ENCODE peak calls at places on chromosomes 7 and 10, in five cellular contexts. One of them, this sample, is unnamed.

GRCh38 chr7:42015413-42015698 is 221.7 kb downstream of the GLI3 start:
- DNase-seq in fibroblast of lung: no peak
- DNase-seq in Kasumi-1: no peak
- DNase-seq in non-pigmented ciliary epithelial cell: no peak
- DNase-seq in AG04450: no peak
- DNase-seq in this sample: no peak

GRCh38 chr10:132883391-132883881 is 58.9 kb downstream of the CFAP46 start:
- DNase-seq in fibroblast of lung: no peak
- DNase-seq in Kasumi-1: no peak
- DNase-seq in non-pigmented ciliary epithelial cell: no peak
- DNase-seq in AG04450: no peak
- DNase-seq in this sample: no peak

GRCh38 chr10:105706281-105707026 is 1065.4 kb downstream of the SORCS3 start:
- DNase-seq in fibroblast of lung: no peak
- DNase-seq in Kasumi-1: no peak
- DNase-seq in non-pigmented ciliary epithelial cell: no peak
- DNase-seq in AG04450: no peak
- DNase-seq in this sample: no peak

GRCh38 chr7:133784421-133785045 is 342.6 kb upstream of the LRGUK start:
- DNase-seq in fibroblast of lung: no peak
- DNase-seq in Kasumi-1: no peak
- DNase-seq in non-pigmented ciliary epithelial cell: no peak
- DNase-seq in AG04450: no peak
- DNase-seq in this sample: no peak

GRCh38 chr7:74343281-74344127 is 54.3 kb downstream of the CLIP2 start:
- DNase-seq in fibroblast of lung: peak
- DNase-seq in Kasumi-1: peak
- DNase-seq in non-pigmented ciliary epithelial cell: peak
- DNase-seq in AG04450: no peak
- DNase-seq in this sample: no peak

GRCh38 chr10:29470355-29470705 is 164.4 kb downstream of the SVIL start:
- DNase-seq in fibroblast of lung: no peak
- DNase-seq in Kasumi-1: no peak
- DNase-seq in non-pigmented ciliary epithelial cell: no peak
- DNase-seq in AG04450: no peak
- DNase-seq in this sample: no peak

GRCh38 chr10:6530211-6530840 is 49.8 kb downstream of the PRKCQ start:
- DNase-seq in fibroblast of lung: no peak
- DNase-seq in Kasumi-1: no peak
- DNase-seq in non-pigmented ciliary epithelial cell: no peak
- DNase-seq in AG04450: no peak
- DNase-seq in this sample: peak

GRCh38 chr7:29763266-29763665 is 43.0 kb upstream of the WIPF3 start:
- DNase-seq in fibroblast of lung: no peak
- DNase-seq in Kasumi-1: no peak
- DNase-seq in non-pigmented ciliary epithelial cell: no peak
- DNase-seq in AG04450: no peak
- DNase-seq in this sample: no peak

GRCh38 chr10:80421369-80422220 is 13.2 kb downstream of the PRXL2A start:
- DNase-seq in fibroblast of lung: no peak
- DNase-seq in Kasumi-1: peak
- DNase-seq in non-pigmented ciliary epithelial cell: no peak
- DNase-seq in AG04450: no peak
- DNase-seq in this sample: no peak

GRCh38 chr10:93074597-93075368 is 1.1 kb downstream of the CYP26A1 start:
- DNase-seq in fibroblast of lung: no peak
- DNase-seq in Kasumi-1: no peak
- DNase-seq in non-pigmented ciliary epithelial cell: no peak
- DNase-seq in AG04450: no peak
- DNase-seq in this sample: no peak

GRCh38 chr7:28160551-28160991 is 20.0 kb downstream of the JAZF1 start:
- DNase-seq in fibroblast of lung: no peak
- DNase-seq in Kasumi-1: no peak
- DNase-seq in non-pigmented ciliary epithelial cell: no peak
- DNase-seq in AG04450: no peak
- DNase-seq in this sample: no peak

GRCh38 chr10:25174461-25175230 is at the start of gene GPR158:
- DNase-seq in fibroblast of lung: peak
- DNase-seq in Kasumi-1: no peak
- DNase-seq in non-pigmented ciliary epithelial cell: peak
- DNase-seq in AG04450: peak
- DNase-seq in this sample: no peak

GRCh38 chr7:156472267-156472666 is 168.3 kb upstream of the RNF32 start:
- DNase-seq in fibroblast of lung: no peak
- DNase-seq in Kasumi-1: no peak
- DNase-seq in non-pigmented ciliary epithelial cell: no peak
- DNase-seq in AG04450: no peak
- DNase-seq in this sample: no peak

GRCh38 chr10:118818621-118819221 is 64.0 kb upstream of the CACUL1 start:
- DNase-seq in fibroblast of lung: no peak
- DNase-seq in Kasumi-1: no peak
- DNase-seq in non-pigmented ciliary epithelial cell: no peak
- DNase-seq in AG04450: no peak
- DNase-seq in this sample: no peak

GRCh38 chr7:140564643-140565042 is 76.0 kb downstream of the DENND2A start:
- DNase-seq in fibroblast of lung: no peak
- DNase-seq in Kasumi-1: no peak
- DNase-seq in non-pigmented ciliary epithelial cell: no peak
- DNase-seq in AG04450: no peak
- DNase-seq in this sample: no peak

GRCh38 chr10:27794157-27794556 is 48.5 kb upstream of the MKX start:
- DNase-seq in fibroblast of lung: peak
- DNase-seq in Kasumi-1: no peak
- DNase-seq in non-pigmented ciliary epithelial cell: no peak
- DNase-seq in AG04450: no peak
- DNase-seq in this sample: no peak

This sample was measured in stimulated activated CD8-positive, alpha-beta memory T cell treated with anti-CD3 and anti-CD28 coated beads, Interleukin-7, amount 100 ng/mL, for 1 hour.